ENCODE peak calls at places on chromosomes 13 and 19, in five cellular contexts. E, K, H, R and F are unnamed samples. For H3K9me3 and H3K4me1, the result is how much of the 10 kb centered on the place peaks cover.

GRCh38 chr13:54744747-54745146 is 1716.1 kb downstream of the OLFM4 start:
- DNase-seq in E (no peak), K (no peak), H (no peak), R (no peak), F (no peak)

GRCh38 chr19:18291019-18291524 is 9.7 kb upstream of the JUND start:
- DNase-seq in E (no peak), K (peak), H (no peak), R (no peak), F (no peak)

GRCh38 chr19:6047741-6048231 is 62.5 kb downstream of the RFX2 start:
- DNase-seq in E (no peak), K (no peak), H (no peak), R (peak), F (no peak)

GRCh38 chr13:30726192-30726591 is 9.2 kb upstream of the ALOX5AP start:
- DNase-seq in E (no peak), K (no peak), H (no peak), R (no peak), F (no peak)

GRCh38 chr19:15466851-15467733 is 2.7 kb upstream of the RASAL3 start:
- DNase-seq in E (no peak), K (no peak), H (no peak), R (no peak), F (peak)

GRCh38 chr13:102948006-102948405 is 102.2 kb downstream of the ERCC5 start:
- DNase-seq in E (no peak), K (no peak), H (no peak), R (peak), F (no peak)

GRCh38 chr13:108755084-108755483 is 125.7 kb downstream of the MYO16 start:
- DNase-seq in E (no peak), K (no peak), H (no peak), R (no peak), F (no peak)

GRCh38 chr13:109348514-109349340 is 437.7 kb downstream of the IRS2 start:
- DNase-seq in E (no peak), K (no peak), H (no peak), R (peak), F (no peak)

GRCh38 chr13:23866420-23867026 is 22.7 kb downstream of the MIPEP start:
- DNase-seq in E (no peak), K (no peak), H (no peak), R (peak), F (no peak)

GRCh38 chr13:46684287-46685001 is 112.5 kb downstream of the ESD start:
- DNase-seq in E (no peak), K (no peak), H (no peak), R (peak), F (no peak)

GRCh38 chr19:23382955-23383354 is 12.3 kb downstream of the ZNF91 start:
- DNase-seq in E (no peak), K (no peak), H (no peak), R (no peak), F (no peak)

GRCh38 chr19:23384166-23384565 is 11.1 kb downstream of the ZNF91 start:
- DNase-seq in E (no peak), K (peak), H (no peak), R (no peak), F (no peak)

GRCh38 chr19:23385404-23385803 is 9.9 kb downstream of the ZNF91 start:
- DNase-seq in E (no peak), K (no peak), H (no peak), R (no peak), F (no peak)

GRCh38 chr19:23381114-23381513 is 14.2 kb downstream of the ZNF91 start:
- DNase-seq in E (no peak), K (no peak), H (no peak), R (no peak), F (no peak)

DNA sequence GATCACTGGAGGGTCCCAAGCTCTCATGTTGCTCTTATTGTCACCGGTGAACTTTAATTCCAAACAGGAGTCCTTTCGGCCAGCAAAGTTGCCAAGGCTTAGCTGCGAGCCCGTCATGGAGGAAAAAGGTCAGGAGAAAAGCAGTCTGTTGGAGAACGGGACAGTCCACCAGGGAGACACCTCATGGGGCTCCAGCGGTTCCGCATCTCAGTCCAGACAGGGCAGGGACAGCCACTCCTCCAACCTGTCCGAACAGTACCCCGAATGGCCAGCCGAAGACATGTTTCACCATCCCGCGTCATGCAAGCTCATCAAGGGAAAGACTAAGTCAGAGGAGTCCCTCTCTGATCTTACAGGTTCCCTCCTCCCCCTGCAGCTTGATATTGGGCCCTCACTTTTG is 10.4 kb downstream of the ZNF91 start:
- DNase-seq in E (no peak), K (no peak), H (no peak), R (no peak), F (no peak)
- H3K9me3 ChIP-seq in E (half or more), K (under half), H (half or more), R (under half), F (under half)

GRCh38 chr13:113001251-113002140 is 32.5 kb downstream of the MCF2L start:
- DNase-seq in E (no peak), K (no peak), H (no peak), R (peak), F (no peak)
- H3K4me1 ChIP-seq in E (under half), K (half or more), H (under half), R (under half), F (under half)

GRCh38 chr19:9523885-9524474 is 14.5 kb downstream of the ZNF426 start:
- DNase-seq in E (no peak), K (no peak), H (no peak), R (peak), F (no peak)
- H3K9me3 ChIP-seq in E (half or more), K (half or more), H (half or more), R (under half), F (half or more)

GRCh38 chr19:33391631-33392249 is 18.2 kb downstream of the CEBPG start:
- DNase-seq in E (no peak), K (no peak), H (no peak), R (no peak), F (no peak)
- H3K4me1 ChIP-seq in E (under half), K (half or more), H (under half), R (under half), F (under half)

GRCh38 chr13:86108334-86108733 is 309.1 kb upstream of the SLITRK6 start:
- DNase-seq in E (no peak), K (no peak), H (no peak), R (no peak), F (no peak)
- H3K9me3 ChIP-seq in E (under half), K (half or more), H (under half), R (under half), F (under half)

DNA sequence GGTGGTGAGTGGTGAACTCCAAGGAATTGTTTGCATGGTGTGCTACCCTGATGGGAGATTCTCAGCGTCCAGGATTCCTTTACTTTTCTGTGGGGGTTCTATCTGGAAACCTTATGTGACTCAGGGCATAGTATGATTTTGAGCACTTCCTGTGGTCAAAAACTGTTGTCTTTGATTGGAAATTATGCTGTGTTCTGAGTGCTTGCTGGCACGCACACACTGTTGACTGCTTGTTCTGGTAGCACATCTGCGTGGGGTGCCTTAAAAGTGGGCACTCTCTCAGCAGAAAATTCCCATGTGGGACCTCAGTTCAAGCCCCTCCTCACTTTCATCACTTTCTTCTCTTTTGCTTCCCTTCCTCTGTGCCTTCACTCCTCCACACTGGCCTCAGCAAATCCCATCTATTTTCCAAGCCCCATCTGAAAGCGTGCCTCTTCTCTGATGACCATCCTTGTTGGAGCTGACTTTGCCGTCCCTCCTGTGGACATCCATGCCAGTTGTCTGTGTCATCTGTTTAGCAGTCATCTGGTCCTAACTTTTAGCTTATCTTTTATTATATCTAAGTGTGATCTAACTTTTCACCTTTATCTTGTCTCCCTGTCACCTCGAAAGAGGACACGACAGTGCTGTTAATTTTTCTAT is 56.4 kb upstream of the NPAS1 start:
- DNase-seq in E (no peak), K (no peak), H (no peak), R (peak), F (no peak)
- H3K4me1 ChIP-seq in E (under half), K (half or more), H (under half), R (under half), F (under half)

DNA sequence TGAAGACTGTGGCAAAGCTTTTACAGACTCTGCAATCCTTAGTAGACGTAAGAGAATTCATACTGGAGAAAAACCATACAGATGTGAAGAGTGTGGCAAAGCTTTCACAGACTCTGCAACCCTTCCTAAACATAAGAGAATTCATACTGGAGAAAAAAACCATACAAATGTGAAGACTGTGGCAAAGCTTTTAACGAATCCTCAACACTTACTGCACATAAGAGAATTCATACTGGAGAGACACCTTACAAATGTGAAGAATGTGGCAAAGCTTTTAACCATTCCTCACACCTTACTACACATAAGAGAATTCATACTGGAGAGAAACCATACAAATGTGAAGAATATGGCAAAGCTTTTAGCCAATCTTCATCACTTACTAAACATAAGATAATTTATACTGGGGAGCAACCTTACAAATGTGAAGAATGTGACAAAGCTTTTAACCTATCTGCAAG is 50.1 kb upstream of the ZNF98 start:
- DNase-seq in E (no peak), K (no peak), H (no peak), R (no peak), F (no peak)
- H3K9me3 ChIP-seq in E (half or more), K (half or more), H (half or more), R (under half), F (under half)

GRCh38 chr19:4911786-4912672 is 2.7 kb downstream of the UHRF1 start:
- DNase-seq in E (peak), K (peak), H (peak), R (peak), F (peak)
- H3K4me1 ChIP-seq in E (under half), K (under half), H (under half), R (under half), F (half or more)

GRCh38 chr19:23062921-23063320 is 53.9 kb upstream of the ZNF730 start:
- DNase-seq in E (no peak), K (no peak), H (no peak), R (no peak), F (no peak)
- H3K9me3 ChIP-seq in E (under half), K (under half), H (under half), R (under half), F (under half)